ENCODE peak calls at places on chromosome 4, in seven cellular contexts. F is M059J; Q is IMR-90; T is MV-4-11; V is iPS-NIHi11; C is lung; N is stimulated activated CD8-positive, alpha-beta memory T cell treated with anti-CD3 and anti-CD28 coated beads, Interleukin-7, amount 100 ng/mL, for 1 hour. M is an unnamed sample.

GRCh38 chr4:164169591-164169990 is 584.3 kb upstream of the SMIM31 start:
- DNase-seq in F (peak; percentile 74), Q (peak; percentile 8), T (no peak), V (no peak), C (no peak), N (no peak), M (no peak)

GRCh38 chr4:41939016-41939623 is 3.9 kb downstream of the TMEM33 start:
- DNase-seq in F (no peak), Q (peak; percentile 60), T (peak; percentile 81), V (no peak), C (no peak), N (no peak), M (no peak)

GRCh38 chr4:11409632-11410031 is 19.1 kb downstream of the HS3ST1 start:
- DNase-seq in F (no peak), Q (no peak), T (no peak), V (no peak), C (no peak), N (no peak), M (no peak)

GRCh38 chr4:25075851-25076250 is 45.1 kb upstream of the LGI2 start:
- DNase-seq in F (no peak), Q (no peak), T (no peak), V (no peak), C (no peak), N (no peak), M (no peak)

GRCh38 chr4:40446785-40447184 is 111.7 kb downstream of the CHRNA9 start:
- DNase-seq in F (no peak), Q (peak; percentile 15), T (no peak), V (no peak), C (no peak), N (no peak), M (no peak)

GRCh38 chr4:144174401-144175067 is 34.0 kb upstream of the GYPA start:
- DNase-seq in F (peak; percentile 45), Q (peak; percentile 59), T (peak; percentile 52), V (peak; percentile 49), C (no peak), N (no peak), M (peak; percentile 69)

GRCh38 chr4:113094327-113094726 is 44.9 kb downstream of the ANK2 start:
- DNase-seq in F (no peak), Q (no peak), T (no peak), V (no peak), C (no peak), N (no peak), M (no peak)

GRCh38 chr4:8322794-8323704 is 53.5 kb downstream of the HTRA3 start:
- DNase-seq in F (no peak), Q (no peak), T (no peak), V (no peak), C (no peak), N (no peak), M (no peak)

GRCh38 chr4:7725951-7726350 is 213.7 kb downstream of the AFAP1 start:
- DNase-seq in F (peak; percentile 77), Q (peak; percentile 55), T (no peak), V (no peak), C (no peak), N (no peak), M (peak; percentile 68)

GRCh38 chr4:62670509-62670908 is 1470.4 kb downstream of the ADGRL3 start:
- DNase-seq in F (no peak), Q (no peak), T (no peak), V (no peak), C (no peak), N (no peak), M (no peak)

GRCh38 chr4:169774466-169775445 is 17.0 kb upstream of the HPF1 start:
- DNase-seq in F (no peak), Q (no peak), T (no peak), V (peak; percentile 42), C (no peak), N (peak; percentile 8), M (no peak)

GRCh38 chr4:139763205-139763604 is 97.6 kb downstream of the MGST2 start:
- DNase-seq in F (no peak), Q (no peak), T (no peak), V (no peak), C (no peak), N (no peak), M (no peak)

GRCh38 chr4:147741190-147741788 is 9.4 kb downstream of the ARHGAP10 start:
- DNase-seq in F (peak; percentile 65), Q (peak; percentile 71), T (no peak), V (no peak), C (no peak), N (no peak), M (peak; percentile 83)

GRCh38 chr4:87853108-87853507 is 20.3 kb downstream of the MEPE start:
- DNase-seq in F (peak; percentile 53), Q (peak; percentile 51), T (peak; percentile 36), V (peak; percentile 33), C (no peak), N (no peak), M (peak; percentile 62)

GRCh38 chr4:92519727-92520126 is 216.0 kb downstream of the GRID2 start:
- DNase-seq in F (no peak), Q (no peak), T (no peak), V (no peak), C (no peak), N (no peak), M (no peak)

GRCh38 chr4:150181536-150181935 is 103.3 kb downstream of the DCLK2 start:
- DNase-seq in F (peak; percentile 52), Q (peak; percentile 62), T (no peak), V (peak; percentile 19), C (no peak), N (no peak), M (peak; percentile 78)

GRCh38 chr4:56637791-56638190 is 43.3 kb downstream of the HOPX start:
- DNase-seq in F (peak; percentile 64), Q (no peak), T (no peak), V (no peak), C (no peak), N (no peak), M (peak; percentile 24)

GRCh38 chr4:89134775-89135319 is 23.5 kb downstream of the TIGD2 start:
- DNase-seq in F (peak; percentile 83), Q (peak; percentile 83), T (no peak), V (no peak), C (no peak), N (no peak), M (peak; percentile 90)

GRCh38 chr4:8164687-8165086 is 6.1 kb upstream of the ABLIM2 start:
- DNase-seq in F (no peak), Q (no peak), T (no peak), V (no peak), C (no peak), N (no peak), M (no peak)

GRCh38 chr4:96786306-96786705 is 946.4 kb downstream of the PDHA2 start:
- DNase-seq in F (no peak), Q (no peak), T (no peak), V (no peak), C (no peak), N (no peak), M (no peak)

GRCh38 chr4:83548151-83548905 is 12.4 kb downstream of the GPAT3 start:
- DNase-seq in F (peak; percentile 96), Q (peak; percentile 97), T (peak; percentile 96), V (peak; percentile 73), C (peak; percentile 77), N (peak; percentile 23), M (peak; percentile 90)